ENCODE peak calls at places on chromosomes 3 and 15, in nine cellular contexts. One of them, this sample, is unnamed.

GRCh38 chr3:165159760-165160421 is 36.3 kb downstream of the SLITRK3 start:
- DNase-seq in substantia nigra: no peak
- DNase-seq in stimulated activated CD4-positive, alpha-beta T cell treated with anti-CD3 and anti-CD28 coated beads, Interleukin-2, amount 100 ng/mL, for 48 hours: no peak
- DNase-seq in AG09319: no peak
- DNase-seq in GM03348: no peak
- DNase-seq in activated T-helper 1 cell treated with anti-CD3 and anti-CD28 coated beads, Interleukin-12 subunit alpha, Interleukin-12 subunit beta, Interleukin-2, Interleukin-4 antibody, amounts not matched to agents 30 ng/mL and 10 ng/mL and 1 ng/mL, durations not matched to agents 14 hours and 24 hours and 36 hours: no peak
- DNase-seq in cerebellum: no peak
- DNase-seq in activated T-cell treated with anti-CD3 and anti-CD28 coated beads for 24 hours: no peak
- DNase-seq in activated CD8-positive, alpha-beta memory T cell treated with anti-CD3 and anti-CD28 coated beads, Interleukin-2, amount 50 U/mL, for 48 hours: no peak
- DNase-seq in this sample: no peak

GRCh38 chr3:159616234-159616825 is 372.3 kb upstream of the IL12A start:
- DNase-seq in substantia nigra: no peak
- DNase-seq in AG09319: no peak
- DNase-seq in activated T-cell treated with anti-CD3 and anti-CD28 coated beads for 24 hours: no peak
- DNase-seq in cerebellum: peak
- DNase-seq in stimulated activated CD4-positive, alpha-beta T cell treated with anti-CD3 and anti-CD28 coated beads, Interleukin-2, amount 100 ng/mL, for 48 hours: no peak
- DNase-seq in activated CD8-positive, alpha-beta memory T cell treated with anti-CD3 and anti-CD28 coated beads, Interleukin-2, amount 50 U/mL, for 48 hours: no peak
- DNase-seq in activated T-helper 1 cell treated with anti-CD3 and anti-CD28 coated beads, Interleukin-12 subunit alpha, Interleukin-12 subunit beta, Interleukin-2, Interleukin-4 antibody, amounts not matched to agents 30 ng/mL and 10 ng/mL and 1 ng/mL, durations not matched to agents 14 hours and 24 hours and 36 hours: no peak
- DNase-seq in GM03348: peak
- DNase-seq in this sample: peak

GRCh38 chr3:47475570-47476329 is at the start of gene SCAP:
- DNase-seq in cerebellum: peak
- DNase-seq in activated T-cell treated with anti-CD3 and anti-CD28 coated beads for 24 hours: peak
- DNase-seq in activated CD8-positive, alpha-beta memory T cell treated with anti-CD3 and anti-CD28 coated beads, Interleukin-2, amount 50 U/mL, for 48 hours: peak
- DNase-seq in stimulated activated CD4-positive, alpha-beta T cell treated with anti-CD3 and anti-CD28 coated beads, Interleukin-2, amount 100 ng/mL, for 48 hours: peak
- DNase-seq in AG09319: peak
- DNase-seq in GM03348: peak
- DNase-seq in substantia nigra: peak
- DNase-seq in activated T-helper 1 cell treated with anti-CD3 and anti-CD28 coated beads, Interleukin-12 subunit alpha, Interleukin-12 subunit beta, Interleukin-2, Interleukin-4 antibody, amounts not matched to agents 30 ng/mL and 10 ng/mL and 1 ng/mL, durations not matched to agents 14 hours and 24 hours and 36 hours: peak
- DNase-seq in this sample: peak

GRCh38 chr3:196757876-196758739 is 18.5 kb downstream of the PAK2 start:
- DNase-seq in activated T-cell treated with anti-CD3 and anti-CD28 coated beads for 24 hours: no peak
- DNase-seq in activated CD8-positive, alpha-beta memory T cell treated with anti-CD3 and anti-CD28 coated beads, Interleukin-2, amount 50 U/mL, for 48 hours: no peak
- DNase-seq in activated T-helper 1 cell treated with anti-CD3 and anti-CD28 coated beads, Interleukin-12 subunit alpha, Interleukin-12 subunit beta, Interleukin-2, Interleukin-4 antibody, amounts not matched to agents 30 ng/mL and 10 ng/mL and 1 ng/mL, durations not matched to agents 14 hours and 24 hours and 36 hours: no peak
- DNase-seq in GM03348: no peak
- DNase-seq in substantia nigra: no peak
- DNase-seq in AG09319: no peak
- DNase-seq in stimulated activated CD4-positive, alpha-beta T cell treated with anti-CD3 and anti-CD28 coated beads, Interleukin-2, amount 100 ng/mL, for 48 hours: no peak
- DNase-seq in cerebellum: no peak
- DNase-seq in this sample: no peak

GRCh38 chr15:59691194-59691805 is 2.2 kb upstream of the BNIP2 start:
- DNase-seq in stimulated activated CD4-positive, alpha-beta T cell treated with anti-CD3 and anti-CD28 coated beads, Interleukin-2, amount 100 ng/mL, for 48 hours: peak
- DNase-seq in GM03348: peak
- DNase-seq in activated CD8-positive, alpha-beta memory T cell treated with anti-CD3 and anti-CD28 coated beads, Interleukin-2, amount 50 U/mL, for 48 hours: no peak
- DNase-seq in activated T-helper 1 cell treated with anti-CD3 and anti-CD28 coated beads, Interleukin-12 subunit alpha, Interleukin-12 subunit beta, Interleukin-2, Interleukin-4 antibody, amounts not matched to agents 30 ng/mL and 10 ng/mL and 1 ng/mL, durations not matched to agents 14 hours and 24 hours and 36 hours: no peak
- DNase-seq in AG09319: no peak
- DNase-seq in substantia nigra: no peak
- DNase-seq in activated T-cell treated with anti-CD3 and anti-CD28 coated beads for 24 hours: peak
- DNase-seq in cerebellum: no peak
- DNase-seq in this sample: peak

GRCh38 chr15:51202783-51203182 is 108.1 kb upstream of the TNFAIP8L3 start:
- DNase-seq in activated T-cell treated with anti-CD3 and anti-CD28 coated beads for 24 hours: no peak
- DNase-seq in GM03348: no peak
- DNase-seq in substantia nigra: no peak
- DNase-seq in cerebellum: no peak
- DNase-seq in AG09319: no peak
- DNase-seq in activated T-helper 1 cell treated with anti-CD3 and anti-CD28 coated beads, Interleukin-12 subunit alpha, Interleukin-12 subunit beta, Interleukin-2, Interleukin-4 antibody, amounts not matched to agents 30 ng/mL and 10 ng/mL and 1 ng/mL, durations not matched to agents 14 hours and 24 hours and 36 hours: no peak
- DNase-seq in activated CD8-positive, alpha-beta memory T cell treated with anti-CD3 and anti-CD28 coated beads, Interleukin-2, amount 50 U/mL, for 48 hours: no peak
- DNase-seq in stimulated activated CD4-positive, alpha-beta T cell treated with anti-CD3 and anti-CD28 coated beads, Interleukin-2, amount 100 ng/mL, for 48 hours: no peak
- DNase-seq in this sample: no peak

GRCh38 chr3:81985996-81986723 is 224.7 kb upstream of the GBE1 start:
- DNase-seq in substantia nigra: no peak
- DNase-seq in stimulated activated CD4-positive, alpha-beta T cell treated with anti-CD3 and anti-CD28 coated beads, Interleukin-2, amount 100 ng/mL, for 48 hours: no peak
- DNase-seq in activated T-helper 1 cell treated with anti-CD3 and anti-CD28 coated beads, Interleukin-12 subunit alpha, Interleukin-12 subunit beta, Interleukin-2, Interleukin-4 antibody, amounts not matched to agents 30 ng/mL and 10 ng/mL and 1 ng/mL, durations not matched to agents 14 hours and 24 hours and 36 hours: no peak
- DNase-seq in AG09319: no peak
- DNase-seq in GM03348: no peak
- DNase-seq in activated T-cell treated with anti-CD3 and anti-CD28 coated beads for 24 hours: no peak
- DNase-seq in cerebellum: no peak
- DNase-seq in activated CD8-positive, alpha-beta memory T cell treated with anti-CD3 and anti-CD28 coated beads, Interleukin-2, amount 50 U/mL, for 48 hours: no peak
- DNase-seq in this sample: no peak

GRCh38 chr3:10917176-10917575 is 75.4 kb upstream of the SLC6A1 start:
- DNase-seq in activated T-cell treated with anti-CD3 and anti-CD28 coated beads for 24 hours: no peak
- DNase-seq in substantia nigra: no peak
- DNase-seq in activated T-helper 1 cell treated with anti-CD3 and anti-CD28 coated beads, Interleukin-12 subunit alpha, Interleukin-12 subunit beta, Interleukin-2, Interleukin-4 antibody, amounts not matched to agents 30 ng/mL and 10 ng/mL and 1 ng/mL, durations not matched to agents 14 hours and 24 hours and 36 hours: no peak
- DNase-seq in stimulated activated CD4-positive, alpha-beta T cell treated with anti-CD3 and anti-CD28 coated beads, Interleukin-2, amount 100 ng/mL, for 48 hours: no peak
- DNase-seq in GM03348: no peak
- DNase-seq in cerebellum: no peak
- DNase-seq in AG09319: no peak
- DNase-seq in activated CD8-positive, alpha-beta memory T cell treated with anti-CD3 and anti-CD28 coated beads, Interleukin-2, amount 50 U/mL, for 48 hours: no peak
- DNase-seq in this sample: no peak

GRCh38 chr15:79408041-79408440 is 24.1 kb upstream of the MINAR1 start:
- DNase-seq in stimulated activated CD4-positive, alpha-beta T cell treated with anti-CD3 and anti-CD28 coated beads, Interleukin-2, amount 100 ng/mL, for 48 hours: no peak
- DNase-seq in substantia nigra: no peak
- DNase-seq in GM03348: no peak
- DNase-seq in AG09319: no peak
- DNase-seq in activated T-helper 1 cell treated with anti-CD3 and anti-CD28 coated beads, Interleukin-12 subunit alpha, Interleukin-12 subunit beta, Interleukin-2, Interleukin-4 antibody, amounts not matched to agents 30 ng/mL and 10 ng/mL and 1 ng/mL, durations not matched to agents 14 hours and 24 hours and 36 hours: no peak
- DNase-seq in cerebellum: no peak
- DNase-seq in activated T-cell treated with anti-CD3 and anti-CD28 coated beads for 24 hours: no peak
- DNase-seq in activated CD8-positive, alpha-beta memory T cell treated with anti-CD3 and anti-CD28 coated beads, Interleukin-2, amount 50 U/mL, for 48 hours: no peak
- DNase-seq in this sample: no peak

GRCh38 chr3:113214917-113215595 is 3.7 kb downstream of the BOC start:
- DNase-seq in cerebellum: no peak
- DNase-seq in substantia nigra: no peak
- DNase-seq in activated T-cell treated with anti-CD3 and anti-CD28 coated beads for 24 hours: no peak
- DNase-seq in AG09319: no peak
- DNase-seq in activated T-helper 1 cell treated with anti-CD3 and anti-CD28 coated beads, Interleukin-12 subunit alpha, Interleukin-12 subunit beta, Interleukin-2, Interleukin-4 antibody, amounts not matched to agents 30 ng/mL and 10 ng/mL and 1 ng/mL, durations not matched to agents 14 hours and 24 hours and 36 hours: no peak
- DNase-seq in activated CD8-positive, alpha-beta memory T cell treated with anti-CD3 and anti-CD28 coated beads, Interleukin-2, amount 50 U/mL, for 48 hours: no peak
- DNase-seq in stimulated activated CD4-positive, alpha-beta T cell treated with anti-CD3 and anti-CD28 coated beads, Interleukin-2, amount 100 ng/mL, for 48 hours: no peak
- DNase-seq in GM03348: peak
- DNase-seq in this sample: no peak

GRCh38 chr3:152539191-152539764 is 270.5 kb downstream of the MBNL1 start:
- DNase-seq in AG09319: no peak
- DNase-seq in substantia nigra: no peak
- DNase-seq in GM03348: no peak
- DNase-seq in activated T-helper 1 cell treated with anti-CD3 and anti-CD28 coated beads, Interleukin-12 subunit alpha, Interleukin-12 subunit beta, Interleukin-2, Interleukin-4 antibody, amounts not matched to agents 30 ng/mL and 10 ng/mL and 1 ng/mL, durations not matched to agents 14 hours and 24 hours and 36 hours: no peak
- DNase-seq in activated CD8-positive, alpha-beta memory T cell treated with anti-CD3 and anti-CD28 coated beads, Interleukin-2, amount 50 U/mL, for 48 hours: no peak
- DNase-seq in cerebellum: no peak
- DNase-seq in stimulated activated CD4-positive, alpha-beta T cell treated with anti-CD3 and anti-CD28 coated beads, Interleukin-2, amount 100 ng/mL, for 48 hours: no peak
- DNase-seq in activated T-cell treated with anti-CD3 and anti-CD28 coated beads for 24 hours: no peak
- DNase-seq in this sample: no peak

GRCh38 chr15:63094495-63094931 is 27.1 kb upstream of the LACTB start:
- DNase-seq in GM03348: peak
- DNase-seq in activated T-helper 1 cell treated with anti-CD3 and anti-CD28 coated beads, Interleukin-12 subunit alpha, Interleukin-12 subunit beta, Interleukin-2, Interleukin-4 antibody, amounts not matched to agents 30 ng/mL and 10 ng/mL and 1 ng/mL, durations not matched to agents 14 hours and 24 hours and 36 hours: no peak
- DNase-seq in activated T-cell treated with anti-CD3 and anti-CD28 coated beads for 24 hours: no peak
- DNase-seq in AG09319: peak
- DNase-seq in substantia nigra: no peak
- DNase-seq in activated CD8-positive, alpha-beta memory T cell treated with anti-CD3 and anti-CD28 coated beads, Interleukin-2, amount 50 U/mL, for 48 hours: no peak
- DNase-seq in cerebellum: no peak
- DNase-seq in stimulated activated CD4-positive, alpha-beta T cell treated with anti-CD3 and anti-CD28 coated beads, Interleukin-2, amount 100 ng/mL, for 48 hours: no peak
- DNase-seq in this sample: no peak

GRCh38 chr3:128590948-128591347 is 59.7 kb downstream of the RPN1 start:
- DNase-seq in cerebellum: no peak
- DNase-seq in activated T-cell treated with anti-CD3 and anti-CD28 coated beads for 24 hours: no peak
- DNase-seq in AG09319: no peak
- DNase-seq in substantia nigra: no peak
- DNase-seq in GM03348: no peak
- DNase-seq in activated CD8-positive, alpha-beta memory T cell treated with anti-CD3 and anti-CD28 coated beads, Interleukin-2, amount 50 U/mL, for 48 hours: no peak
- DNase-seq in activated T-helper 1 cell treated with anti-CD3 and anti-CD28 coated beads, Interleukin-12 subunit alpha, Interleukin-12 subunit beta, Interleukin-2, Interleukin-4 antibody, amounts not matched to agents 30 ng/mL and 10 ng/mL and 1 ng/mL, durations not matched to agents 14 hours and 24 hours and 36 hours: no peak
- DNase-seq in stimulated activated CD4-positive, alpha-beta T cell treated with anti-CD3 and anti-CD28 coated beads, Interleukin-2, amount 100 ng/mL, for 48 hours: no peak
- DNase-seq in this sample: no peak

GRCh38 chr15:79101866-79102581 is 11.4 kb upstream of the RASGRF1 start:
- DNase-seq in stimulated activated CD4-positive, alpha-beta T cell treated with anti-CD3 and anti-CD28 coated beads, Interleukin-2, amount 100 ng/mL, for 48 hours: no peak
- DNase-seq in activated T-helper 1 cell treated with anti-CD3 and anti-CD28 coated beads, Interleukin-12 subunit alpha, Interleukin-12 subunit beta, Interleukin-2, Interleukin-4 antibody, amounts not matched to agents 30 ng/mL and 10 ng/mL and 1 ng/mL, durations not matched to agents 14 hours and 24 hours and 36 hours: no peak
- DNase-seq in activated CD8-positive, alpha-beta memory T cell treated with anti-CD3 and anti-CD28 coated beads, Interleukin-2, amount 50 U/mL, for 48 hours: no peak
- DNase-seq in activated T-cell treated with anti-CD3 and anti-CD28 coated beads for 24 hours: no peak
- DNase-seq in substantia nigra: no peak
- DNase-seq in AG09319: no peak
- DNase-seq in cerebellum: no peak
- DNase-seq in GM03348: no peak
- DNase-seq in this sample: no peak

GRCh38 chr3:102078864-102079808 is 229.8 kb downstream of the NFKBIZ start:
- DNase-seq in GM03348: no peak
- DNase-seq in cerebellum: no peak
- DNase-seq in activated CD8-positive, alpha-beta memory T cell treated with anti-CD3 and anti-CD28 coated beads, Interleukin-2, amount 50 U/mL, for 48 hours: no peak
- DNase-seq in activated T-cell treated with anti-CD3 and anti-CD28 coated beads for 24 hours: no peak
- DNase-seq in substantia nigra: no peak
- DNase-seq in activated T-helper 1 cell treated with anti-CD3 and anti-CD28 coated beads, Interleukin-12 subunit alpha, Interleukin-12 subunit beta, Interleukin-2, Interleukin-4 antibody, amounts not matched to agents 30 ng/mL and 10 ng/mL and 1 ng/mL, durations not matched to agents 14 hours and 24 hours and 36 hours: no peak
- DNase-seq in AG09319: no peak
- DNase-seq in stimulated activated CD4-positive, alpha-beta T cell treated with anti-CD3 and anti-CD28 coated beads, Interleukin-2, amount 100 ng/mL, for 48 hours: no peak
- DNase-seq in this sample: no peak

GRCh38 chr15:64583519-64583918 is 123.1 kb downstream of the ZNF609 start:
- DNase-seq in activated T-cell treated with anti-CD3 and anti-CD28 coated beads for 24 hours: no peak
- DNase-seq in GM03348: no peak
- DNase-seq in cerebellum: no peak
- DNase-seq in activated T-helper 1 cell treated with anti-CD3 and anti-CD28 coated beads, Interleukin-12 subunit alpha, Interleukin-12 subunit beta, Interleukin-2, Interleukin-4 antibody, amounts not matched to agents 30 ng/mL and 10 ng/mL and 1 ng/mL, durations not matched to agents 14 hours and 24 hours and 36 hours: no peak
- DNase-seq in substantia nigra: no peak
- DNase-seq in stimulated activated CD4-positive, alpha-beta T cell treated with anti-CD3 and anti-CD28 coated beads, Interleukin-2, amount 100 ng/mL, for 48 hours: no peak
- DNase-seq in AG09319: no peak
- DNase-seq in activated CD8-positive, alpha-beta memory T cell treated with anti-CD3 and anti-CD28 coated beads, Interleukin-2, amount 50 U/mL, for 48 hours: no peak
- DNase-seq in this sample: no peak

GRCh38 chr3:20458994-20459736 is 273.2 kb upstream of the SGO1 start:
- DNase-seq in activated CD8-positive, alpha-beta memory T cell treated with anti-CD3 and anti-CD28 coated beads, Interleukin-2, amount 50 U/mL, for 48 hours: no peak
- DNase-seq in GM03348: no peak
- DNase-seq in AG09319: no peak
- DNase-seq in activated T-helper 1 cell treated with anti-CD3 and anti-CD28 coated beads, Interleukin-12 subunit alpha, Interleukin-12 subunit beta, Interleukin-2, Interleukin-4 antibody, amounts not matched to agents 30 ng/mL and 10 ng/mL and 1 ng/mL, durations not matched to agents 14 hours and 24 hours and 36 hours: no peak
- DNase-seq in stimulated activated CD4-positive, alpha-beta T cell treated with anti-CD3 and anti-CD28 coated beads, Interleukin-2, amount 100 ng/mL, for 48 hours: no peak
- DNase-seq in cerebellum: no peak
- DNase-seq in activated T-cell treated with anti-CD3 and anti-CD28 coated beads for 24 hours: no peak
- DNase-seq in substantia nigra: no peak
- DNase-seq in this sample: no peak

GRCh38 chr3:13657660-13658435 is 108.9 kb downstream of the FBLN2 start:
- DNase-seq in stimulated activated CD4-positive, alpha-beta T cell treated with anti-CD3 and anti-CD28 coated beads, Interleukin-2, amount 100 ng/mL, for 48 hours: peak
- DNase-seq in cerebellum: peak
- DNase-seq in activated T-cell treated with anti-CD3 and anti-CD28 coated beads for 24 hours: peak
- DNase-seq in GM03348: peak
- DNase-seq in activated CD8-positive, alpha-beta memory T cell treated with anti-CD3 and anti-CD28 coated beads, Interleukin-2, amount 50 U/mL, for 48 hours: peak
- DNase-seq in substantia nigra: no peak
- DNase-seq in activated T-helper 1 cell treated with anti-CD3 and anti-CD28 coated beads, Interleukin-12 subunit alpha, Interleukin-12 subunit beta, Interleukin-2, Interleukin-4 antibody, amounts not matched to agents 30 ng/mL and 10 ng/mL and 1 ng/mL, durations not matched to agents 14 hours and 24 hours and 36 hours: peak
- DNase-seq in AG09319: no peak
- DNase-seq in this sample: peak

GRCh38 chr3:120450261-120450913 is 405 bp downstream of the FSTL1 start:
- DNase-seq in GM03348: peak
- DNase-seq in activated CD8-positive, alpha-beta memory T cell treated with anti-CD3 and anti-CD28 coated beads, Interleukin-2, amount 50 U/mL, for 48 hours: peak
- DNase-seq in activated T-cell treated with anti-CD3 and anti-CD28 coated beads for 24 hours: no peak
- DNase-seq in activated T-helper 1 cell treated with anti-CD3 and anti-CD28 coated beads, Interleukin-12 subunit alpha, Interleukin-12 subunit beta, Interleukin-2, Interleukin-4 antibody, amounts not matched to agents 30 ng/mL and 10 ng/mL and 1 ng/mL, durations not matched to agents 14 hours and 24 hours and 36 hours: no peak
- DNase-seq in substantia nigra: no peak
- DNase-seq in cerebellum: no peak
- DNase-seq in AG09319: no peak
- DNase-seq in stimulated activated CD4-positive, alpha-beta T cell treated with anti-CD3 and anti-CD28 coated beads, Interleukin-2, amount 100 ng/mL, for 48 hours: no peak
- DNase-seq in this sample: no peak

GRCh38 chr3:40996382-40996781 is 202.9 kb upstream of the CTNNB1 start:
- DNase-seq in cerebellum: no peak
- DNase-seq in activated T-cell treated with anti-CD3 and anti-CD28 coated beads for 24 hours: no peak
- DNase-seq in activated T-helper 1 cell treated with anti-CD3 and anti-CD28 coated beads, Interleukin-12 subunit alpha, Interleukin-12 subunit beta, Interleukin-2, Interleukin-4 antibody, amounts not matched to agents 30 ng/mL and 10 ng/mL and 1 ng/mL, durations not matched to agents 14 hours and 24 hours and 36 hours: no peak
- DNase-seq in AG09319: no peak
- DNase-seq in GM03348: no peak
- DNase-seq in activated CD8-positive, alpha-beta memory T cell treated with anti-CD3 and anti-CD28 coated beads, Interleukin-2, amount 50 U/mL, for 48 hours: no peak
- DNase-seq in stimulated activated CD4-positive, alpha-beta T cell treated with anti-CD3 and anti-CD28 coated beads, Interleukin-2, amount 100 ng/mL, for 48 hours: no peak
- DNase-seq in substantia nigra: no peak
- DNase-seq in this sample: peak